ENCODE peak calls at places on chromosomes 13 and 19, in eight cellular contexts. P is psoas muscle; B is left ventricle myocardium inferior; M is uterus; Y is CD8-positive, alpha-beta T cell; F is PC-9; Q is astrocyte; D is heart right ventricle. T is an unnamed sample.

GRCh38 chr13:75251188-75251587 is 230.8 kb downstream of the TBC1D4 start:
- DNase-seq in P (no peak), B (no peak), M (no peak), Y (no peak), F (no peak), Q (no peak), D (no peak), T (no peak)

GRCh38 chr13:30129411-30129810 is 177.9 kb downstream of the KATNAL1 start:
- DNase-seq in P (no peak), B (no peak), M (no peak), Y (no peak), F (no peak), Q (no peak), D (no peak), T (no peak)

GRCh38 chr19:45767881-45768643 is 990 bp downstream of the SIX5 start:
- DNase-seq in P (peak; percentile 88), B (peak; percentile 76), M (peak; percentile 77), Y (no peak), F (peak; percentile 67), Q (peak; percentile 65), D (peak; percentile 72), T (peak; percentile 86)

GRCh38 chr13:48317511-48317981 is 14.0 kb downstream of the RB1 start:
- DNase-seq in P (peak; percentile 48), B (peak; percentile 15), M (no peak), Y (no peak), F (no peak), Q (no peak), D (no peak), T (no peak)

GRCh38 chr13:77896536-77896935 is 22.1 kb downstream of the EDNRB start:
- DNase-seq in P (no peak), B (no peak), M (peak; percentile 23), Y (no peak), F (no peak), Q (peak; percentile 14), D (no peak), T (peak; percentile 33)

GRCh38 chr19:47110521-47111080 is 3.0 kb downstream of the ZC3H4 start:
- DNase-seq in P (peak; percentile 50), B (no peak), M (no peak), Y (no peak), F (no peak), Q (no peak), D (no peak), T (no peak)

GRCh38 chr13:21071015-21071414 is 9.6 kb upstream of the LATS2 start:
- DNase-seq in P (no peak), B (no peak), M (no peak), Y (no peak), F (peak; percentile 35), Q (peak; percentile 72), D (no peak), T (no peak)

GRCh38 chr19:574658-575526 is 2.5 kb downstream of the BSG start:
- DNase-seq in P (no peak), B (peak; percentile 75), M (no peak), Y (no peak), F (peak; percentile 49), Q (peak; percentile 58), D (peak; percentile 69), T (no peak)

GRCh38 chr19:55898911-55899310 is 33.2 kb downstream of the NLRP13 start:
- DNase-seq in P (no peak), B (no peak), M (no peak), Y (no peak), F (no peak), Q (no peak), D (no peak), T (no peak)

GRCh38 chr19:33404916-33405315 is 31.4 kb downstream of the CEBPG start:
- DNase-seq in P (peak; percentile 44), B (peak; percentile 12), M (no peak), Y (no peak), F (no peak), Q (no peak), D (no peak), T (no peak)

GRCh38 chr13:87122551-87122950 is 548.6 kb upstream of the SLITRK5 start:
- DNase-seq in P (no peak), B (no peak), M (no peak), Y (no peak), F (no peak), Q (peak; percentile 49), D (no peak), T (no peak)
- H3K4me3 ChIP-seq in P (no peak overlapping the region), B (no peak overlapping the region), M (no peak overlapping the region), Y (no peak overlapping the region), F (no peak overlapping the region), Q (no peak overlapping the region), D (no peak overlapping the region), T (no peak overlapping the region)

GRCh38 chr19:12075538-12076139 is 11.1 kb downstream of the ZNF844 start:
- DNase-seq in P (no peak), B (no peak), M (no peak), Y (no peak), F (no peak), Q (no peak), D (no peak), T (no peak)

GRCh38 chr19:12077375-12077774 is 12.8 kb downstream of the ZNF844 start:
- DNase-seq in P (no peak), B (no peak), M (no peak), Y (no peak), F (no peak), Q (no peak), D (no peak), T (no peak)
- H3K9me3 ChIP-seq in P (peaks cover 97% of the 10 kb centered on the region), B (peaks cover 100% of the 10 kb centered on the region), M (peaks cover 90% of the 10 kb centered on the region), Y (peaks cover 54% of the 10 kb centered on the region), F (peaks cover 44% of the 10 kb centered on the region), Q (peaks cover 69% of the 10 kb centered on the region), D (peaks cover 89% of the 10 kb centered on the region), T (no peaks in the 10 kb centered on the region)

GRCh38 chr19:13206581-13206980 is 56.4 kb downstream of the IER2 start:
- DNase-seq in P (no peak), B (no peak), M (no peak), Y (no peak), F (no peak), Q (no peak), D (no peak), T (no peak)

GRCh38 chr19:13208964-13209796 is 59.0 kb downstream of the IER2 start:
- DNase-seq in P (no peak), B (no peak), M (no peak), Y (no peak), F (no peak), Q (no peak), D (no peak), T (no peak)

GRCh38 chr19:13207237-13208130 is 57.3 kb downstream of the IER2 start:
- DNase-seq in P (peak; percentile 69), B (peak; percentile 47), M (peak; percentile 49), Y (no peak), F (peak; percentile 15), Q (no peak), D (peak; percentile 56), T (no peak)

GRCh38 chr19:13209797-13210775 is 59.9 kb downstream of the IER2 start:
- DNase-seq in P (no peak), B (no peak), M (no peak), Y (no peak), F (no peak), Q (no peak), D (no peak), T (no peak)

DNA sequence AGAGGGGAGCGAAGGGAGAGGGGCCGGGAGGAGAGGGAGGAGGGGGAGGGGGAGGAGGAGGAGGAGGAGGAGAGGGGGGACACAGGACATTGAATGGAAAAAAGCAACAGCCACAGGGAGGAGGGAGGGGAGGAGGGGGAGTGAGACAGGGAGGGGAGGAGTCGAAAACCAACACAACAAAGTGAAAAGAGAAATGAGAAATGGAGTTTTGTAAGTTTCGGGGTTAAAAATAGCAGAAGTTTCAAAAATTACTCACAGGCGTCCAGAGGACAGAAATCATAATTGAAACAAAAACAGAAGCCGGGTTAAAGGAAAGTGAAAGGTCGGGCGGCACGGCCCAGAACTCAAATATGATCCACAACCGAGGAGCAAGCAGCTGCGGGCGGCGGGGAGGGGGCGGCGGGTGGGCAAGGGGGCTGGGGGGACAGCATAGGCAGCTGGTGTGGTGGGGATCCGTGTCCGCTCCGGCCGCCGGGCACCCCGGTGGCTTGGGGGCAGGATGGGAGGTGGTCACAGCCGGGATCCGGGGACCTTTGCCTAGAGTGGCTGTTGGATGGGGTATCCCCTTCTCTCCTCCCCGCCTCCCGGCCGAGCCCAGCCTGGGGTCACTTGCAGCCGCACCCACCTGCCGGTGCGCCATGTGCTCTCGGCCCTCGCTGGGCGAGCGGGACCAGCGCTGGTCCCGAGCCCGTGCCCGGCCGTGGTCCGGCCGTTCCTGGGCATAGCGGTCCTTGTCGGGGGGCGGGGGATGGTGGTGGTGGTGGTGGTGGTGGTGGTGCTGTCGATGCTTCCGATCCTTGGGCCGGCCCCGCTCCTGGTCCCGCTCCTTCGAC is 58.1 kb downstream of the IER2 start:
- DNase-seq in P (no peak), B (peak; percentile 39), M (peak; percentile 61), Y (peak; percentile 13), F (no peak), Q (peak; percentile 45), D (no peak), T (no peak)
- H3K4me3 ChIP-seq in P (peak overlapping the region; percentile 62), B (peak overlapping the region; percentile 66), M (peak overlapping the region; percentile 36), Y (peak overlapping the region; percentile 52), F (peak overlapping the region; percentile 66), Q (no peak overlapping the region), D (peak overlapping the region; percentile 54), T (no peak overlapping the region)

DNA sequence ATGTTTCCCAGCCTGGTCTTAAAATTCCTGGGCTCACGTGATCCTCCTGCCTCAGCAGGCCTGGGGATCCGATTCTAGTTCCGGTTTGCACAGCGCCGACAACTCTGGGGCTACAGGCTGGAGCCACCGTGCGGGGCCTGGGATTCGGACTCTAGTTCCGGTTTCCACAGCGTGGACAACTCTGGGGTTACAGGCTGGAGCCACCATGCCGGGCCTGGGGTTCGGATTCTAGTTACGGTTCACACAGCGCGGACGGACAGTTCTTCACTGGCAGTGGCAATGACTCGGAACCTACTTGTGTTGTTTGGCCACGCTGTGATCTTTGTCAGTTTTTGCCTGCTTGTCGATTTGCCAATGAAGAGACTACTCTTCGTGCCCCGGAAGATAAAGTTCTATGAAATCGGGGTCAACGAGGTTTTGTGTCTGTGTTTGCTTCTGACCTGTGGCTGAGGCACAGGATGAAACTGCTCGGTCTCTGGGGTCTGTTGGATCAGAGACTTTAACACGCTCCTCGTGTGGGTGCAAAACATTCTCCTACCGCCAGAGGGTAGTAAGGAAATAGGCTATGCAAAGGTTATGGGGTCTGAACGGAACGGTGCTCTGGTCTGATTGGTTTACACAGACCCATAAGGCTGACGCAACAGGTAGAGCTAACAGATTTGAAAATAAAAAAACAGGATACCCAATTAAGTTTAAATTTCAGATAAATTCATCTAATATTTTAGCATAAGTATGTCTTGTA is 12.1 kb upstream of the ZSCAN1 start:
- DNase-seq in P (no peak), B (no peak), M (peak; percentile 61), Y (no peak), F (peak; percentile 23), Q (peak; percentile 18), D (no peak), T (peak; percentile 37)
- H3K9me3 ChIP-seq in P (peaks cover 9% of the 10 kb centered on the region), B (peaks cover 10% of the 10 kb centered on the region), M (no peaks in the 10 kb centered on the region), Y (no peaks in the 10 kb centered on the region), F (peaks cover 19% of the 10 kb centered on the region), Q (peaks cover 15% of the 10 kb centered on the region), D (no peaks in the 10 kb centered on the region), T (no peaks in the 10 kb centered on the region)

T was measured in body of pancreas.